ENCODE peak calls at places on chromosomes 7 and 10, in four cellular contexts. V is activated effector memory CD4-positive, alpha-beta T cell treated with Interleukin-2 at 50 U/mL for 16 hours; O is HS-5; P is stimulated activated CD4-positive, alpha-beta T cell treated with anti-CD3 and anti-CD28 coated beads, Interleukin-4, amount 100 ng/mL, for 48 hours. T is an unnamed sample.

GRCh38 chr10:128963246-128964099 is 503.6 kb upstream of the MGMT start:
- DNase-seq in P (no peak), O (no peak), V (no peak), T (no peak)

GRCh38 chr10:132815161-132815857 is 29.4 kb upstream of the NKX6-2 start:
- DNase-seq in P (no peak), V (no peak), O (no peak), T (no peak)

GRCh38 chr7:2030475-2031456 is 202.0 kb downstream of the MAD1L1 start:
- DNase-seq in V (no peak), P (no peak), O (no peak), T (no peak)

GRCh38 chr7:113629244-113629643 is 289.6 kb downstream of the PPP1R3A start:
- DNase-seq in V (no peak), P (no peak), O (no peak), T (peak)

GRCh38 chr7:134419875-134420274 is 39.0 kb downstream of the AKR1B1 start:
- DNase-seq in P (no peak), V (no peak), O (no peak), T (no peak)

GRCh38 chr10:133150656-133151055 is 9.4 kb upstream of the KNDC1 start:
- DNase-seq in V (no peak), O (no peak), P (no peak), T (no peak)

GRCh38 chr7:116363637-116364432 is 135.7 kb upstream of the CAV2 start:
- DNase-seq in V (no peak), P (no peak), O (no peak), T (no peak)

GRCh38 chr10:120634629-120635028 is 177.6 kb downstream of the PLPP4 start:
- DNase-seq in P (no peak), O (no peak), V (no peak), T (no peak)

GRCh38 chr7:95874541-95875265 is 102.3 kb downstream of the DYNC1I1 start:
- DNase-seq in V (no peak), O (no peak), P (no peak), T (no peak)

GRCh38 chr10:126165865-126166264 is 222.4 kb downstream of the ADAM12 start:
- DNase-seq in P (no peak), V (no peak), O (no peak), T (no peak)

GRCh38 chr10:77578583-77579227 is 58.9 kb downstream of the KCNMA1 start:
- DNase-seq in O (no peak), V (no peak), P (no peak), T (no peak)

GRCh38 chr7:81499262-81500116 is 270.4 kb downstream of the HGF start:
- DNase-seq in V (no peak), O (peak), P (no peak), T (peak)

GRCh38 chr10:76868088-76868949 is 769.3 kb downstream of the KCNMA1 start:
- DNase-seq in O (peak), V (no peak), P (no peak), T (no peak)

GRCh38 chr7:155969192-155969929 is 157.1 kb upstream of the SHH start:
- DNase-seq in V (no peak), P (no peak), O (no peak), T (no peak)

T was measured in epithelial cell of prostate.